ENCODE peak calls at places on chromosomes 2 and 18, in ten cellular contexts. One of them, this sample, is unnamed.

GRCh38 chr2:1584691-1585485 is 159.4 kb downstream of the PXDN start:
- DNase-seq in HT1080: no peak
- DNase-seq in heart right ventricle: no peak
- DNase-seq in NCI-H1694: no peak
- DNase-seq in activated CD8-positive, alpha-beta memory T cell treated with anti-CD3 and anti-CD28 coated beads, Interleukin-2, amount 10 ng/mL, durations not matched to agents 7 days and 5 days: no peak
- DNase-seq in activated CD4-positive, alpha-beta T cell treated with anti-CD3 and anti-CD28 coated beads, Interleukin-2, amount 50 U/mL, for 1 hour: no peak
- DNase-seq in caudate nucleus: no peak
- DNase-seq in activated T-helper 1 cell treated with anti-CD3 and anti-CD28 coated beads, Interleukin-12 subunit alpha, Interleukin-12 subunit beta, Interleukin-2, Interleukin-4 antibody, amounts not matched to agents 30 ng/mL and 10 ng/mL and 1 ng/mL, durations not matched to agents 14 hours and 24 hours and 36 hours: no peak
- DNase-seq in right atrium auricular region: no peak
- DNase-seq in AG09309: no peak
- DNase-seq in this sample: peak; percentile 46

GRCh38 chr2:62383843-62384242 is 122.2 kb downstream of the TMEM17 start:
- DNase-seq in heart right ventricle: no peak
- DNase-seq in activated CD4-positive, alpha-beta T cell treated with anti-CD3 and anti-CD28 coated beads, Interleukin-2, amount 50 U/mL, for 1 hour: no peak
- DNase-seq in right atrium auricular region: no peak
- DNase-seq in activated T-helper 1 cell treated with anti-CD3 and anti-CD28 coated beads, Interleukin-12 subunit alpha, Interleukin-12 subunit beta, Interleukin-2, Interleukin-4 antibody, amounts not matched to agents 30 ng/mL and 10 ng/mL and 1 ng/mL, durations not matched to agents 14 hours and 24 hours and 36 hours: no peak
- DNase-seq in AG09309: no peak
- DNase-seq in activated CD8-positive, alpha-beta memory T cell treated with anti-CD3 and anti-CD28 coated beads, Interleukin-2, amount 10 ng/mL, durations not matched to agents 7 days and 5 days: no peak
- DNase-seq in caudate nucleus: no peak
- DNase-seq in NCI-H1694: no peak
- DNase-seq in HT1080: peak; percentile 85
- DNase-seq in this sample: peak; percentile 35

GRCh38 chr2:174211954-174212353 is 36.4 kb downstream of the OLA1 start:
- DNase-seq in right atrium auricular region: no peak
- DNase-seq in heart right ventricle: no peak
- DNase-seq in caudate nucleus: no peak
- DNase-seq in AG09309: no peak
- DNase-seq in activated CD8-positive, alpha-beta memory T cell treated with anti-CD3 and anti-CD28 coated beads, Interleukin-2, amount 10 ng/mL, durations not matched to agents 7 days and 5 days: no peak
- DNase-seq in HT1080: no peak
- DNase-seq in activated CD4-positive, alpha-beta T cell treated with anti-CD3 and anti-CD28 coated beads, Interleukin-2, amount 50 U/mL, for 1 hour: no peak
- DNase-seq in activated T-helper 1 cell treated with anti-CD3 and anti-CD28 coated beads, Interleukin-12 subunit alpha, Interleukin-12 subunit beta, Interleukin-2, Interleukin-4 antibody, amounts not matched to agents 30 ng/mL and 10 ng/mL and 1 ng/mL, durations not matched to agents 14 hours and 24 hours and 36 hours: no peak
- DNase-seq in NCI-H1694: no peak
- DNase-seq in this sample: no peak

GRCh38 chr2:161228511-161229240 is 68.4 kb downstream of the TANK start:
- DNase-seq in activated CD4-positive, alpha-beta T cell treated with anti-CD3 and anti-CD28 coated beads, Interleukin-2, amount 50 U/mL, for 1 hour: no peak
- DNase-seq in activated CD8-positive, alpha-beta memory T cell treated with anti-CD3 and anti-CD28 coated beads, Interleukin-2, amount 10 ng/mL, durations not matched to agents 7 days and 5 days: no peak
- DNase-seq in caudate nucleus: no peak
- DNase-seq in HT1080: peak; percentile 59
- DNase-seq in AG09309: no peak
- DNase-seq in activated T-helper 1 cell treated with anti-CD3 and anti-CD28 coated beads, Interleukin-12 subunit alpha, Interleukin-12 subunit beta, Interleukin-2, Interleukin-4 antibody, amounts not matched to agents 30 ng/mL and 10 ng/mL and 1 ng/mL, durations not matched to agents 14 hours and 24 hours and 36 hours: no peak
- DNase-seq in NCI-H1694: no peak
- DNase-seq in heart right ventricle: no peak
- DNase-seq in right atrium auricular region: no peak
- DNase-seq in this sample: peak; percentile 96

GRCh38 chr18:3804336-3804735 is 354.4 kb downstream of the TGIF1 start:
- DNase-seq in activated T-helper 1 cell treated with anti-CD3 and anti-CD28 coated beads, Interleukin-12 subunit alpha, Interleukin-12 subunit beta, Interleukin-2, Interleukin-4 antibody, amounts not matched to agents 30 ng/mL and 10 ng/mL and 1 ng/mL, durations not matched to agents 14 hours and 24 hours and 36 hours: no peak
- DNase-seq in caudate nucleus: no peak
- DNase-seq in right atrium auricular region: no peak
- DNase-seq in AG09309: no peak
- DNase-seq in heart right ventricle: no peak
- DNase-seq in activated CD4-positive, alpha-beta T cell treated with anti-CD3 and anti-CD28 coated beads, Interleukin-2, amount 50 U/mL, for 1 hour: no peak
- DNase-seq in HT1080: no peak
- DNase-seq in NCI-H1694: no peak
- DNase-seq in activated CD8-positive, alpha-beta memory T cell treated with anti-CD3 and anti-CD28 coated beads, Interleukin-2, amount 10 ng/mL, durations not matched to agents 7 days and 5 days: no peak
- DNase-seq in this sample: no peak

GRCh38 chr18:62245177-62245576 is 58.1 kb downstream of the RELCH start:
- DNase-seq in heart right ventricle: no peak
- DNase-seq in right atrium auricular region: no peak
- DNase-seq in AG09309: no peak
- DNase-seq in NCI-H1694: no peak
- DNase-seq in activated CD8-positive, alpha-beta memory T cell treated with anti-CD3 and anti-CD28 coated beads, Interleukin-2, amount 10 ng/mL, durations not matched to agents 7 days and 5 days: no peak
- DNase-seq in activated CD4-positive, alpha-beta T cell treated with anti-CD3 and anti-CD28 coated beads, Interleukin-2, amount 50 U/mL, for 1 hour: no peak
- DNase-seq in HT1080: no peak
- DNase-seq in activated T-helper 1 cell treated with anti-CD3 and anti-CD28 coated beads, Interleukin-12 subunit alpha, Interleukin-12 subunit beta, Interleukin-2, Interleukin-4 antibody, amounts not matched to agents 30 ng/mL and 10 ng/mL and 1 ng/mL, durations not matched to agents 14 hours and 24 hours and 36 hours: no peak
- DNase-seq in caudate nucleus: no peak
- DNase-seq in this sample: no peak

GRCh38 chr2:46230115-46230571 is 67.1 kb upstream of the EPAS1 start:
- DNase-seq in activated CD8-positive, alpha-beta memory T cell treated with anti-CD3 and anti-CD28 coated beads, Interleukin-2, amount 10 ng/mL, durations not matched to agents 7 days and 5 days: peak; percentile 70
- DNase-seq in caudate nucleus: peak; percentile 23
- DNase-seq in HT1080: peak; percentile 72
- DNase-seq in NCI-H1694: no peak
- DNase-seq in AG09309: no peak
- DNase-seq in right atrium auricular region: no peak
- DNase-seq in activated CD4-positive, alpha-beta T cell treated with anti-CD3 and anti-CD28 coated beads, Interleukin-2, amount 50 U/mL, for 1 hour: no peak
- DNase-seq in activated T-helper 1 cell treated with anti-CD3 and anti-CD28 coated beads, Interleukin-12 subunit alpha, Interleukin-12 subunit beta, Interleukin-2, Interleukin-4 antibody, amounts not matched to agents 30 ng/mL and 10 ng/mL and 1 ng/mL, durations not matched to agents 14 hours and 24 hours and 36 hours: no peak
- DNase-seq in heart right ventricle: peak; percentile 51
- DNase-seq in this sample: no peak

GRCh38 chr2:87403893-87404175 is 344.1 kb upstream of the PLGLB2 start:
- DNase-seq in NCI-H1694: no peak
- DNase-seq in activated T-helper 1 cell treated with anti-CD3 and anti-CD28 coated beads, Interleukin-12 subunit alpha, Interleukin-12 subunit beta, Interleukin-2, Interleukin-4 antibody, amounts not matched to agents 30 ng/mL and 10 ng/mL and 1 ng/mL, durations not matched to agents 14 hours and 24 hours and 36 hours: no peak
- DNase-seq in AG09309: no peak
- DNase-seq in activated CD4-positive, alpha-beta T cell treated with anti-CD3 and anti-CD28 coated beads, Interleukin-2, amount 50 U/mL, for 1 hour: no peak
- DNase-seq in caudate nucleus: no peak
- DNase-seq in right atrium auricular region: no peak
- DNase-seq in HT1080: no peak
- DNase-seq in heart right ventricle: no peak
- DNase-seq in activated CD8-positive, alpha-beta memory T cell treated with anti-CD3 and anti-CD28 coated beads, Interleukin-2, amount 10 ng/mL, durations not matched to agents 7 days and 5 days: no peak
- DNase-seq in this sample: no peak

GRCh38 chr18:26003391-26003790 is 87.0 kb downstream of the SS18 start:
- DNase-seq in activated CD8-positive, alpha-beta memory T cell treated with anti-CD3 and anti-CD28 coated beads, Interleukin-2, amount 10 ng/mL, durations not matched to agents 7 days and 5 days: no peak
- DNase-seq in NCI-H1694: no peak
- DNase-seq in heart right ventricle: no peak
- DNase-seq in activated CD4-positive, alpha-beta T cell treated with anti-CD3 and anti-CD28 coated beads, Interleukin-2, amount 50 U/mL, for 1 hour: no peak
- DNase-seq in activated T-helper 1 cell treated with anti-CD3 and anti-CD28 coated beads, Interleukin-12 subunit alpha, Interleukin-12 subunit beta, Interleukin-2, Interleukin-4 antibody, amounts not matched to agents 30 ng/mL and 10 ng/mL and 1 ng/mL, durations not matched to agents 14 hours and 24 hours and 36 hours: no peak
- DNase-seq in AG09309: no peak
- DNase-seq in caudate nucleus: no peak
- DNase-seq in right atrium auricular region: no peak
- DNase-seq in HT1080: peak; percentile 12
- DNase-seq in this sample: peak; percentile 14

GRCh38 chr2:197264332-197264731 is 46.2 kb downstream of the ANKRD44 start:
- DNase-seq in heart right ventricle: no peak
- DNase-seq in activated CD4-positive, alpha-beta T cell treated with anti-CD3 and anti-CD28 coated beads, Interleukin-2, amount 50 U/mL, for 1 hour: no peak
- DNase-seq in activated CD8-positive, alpha-beta memory T cell treated with anti-CD3 and anti-CD28 coated beads, Interleukin-2, amount 10 ng/mL, durations not matched to agents 7 days and 5 days: no peak
- DNase-seq in AG09309: no peak
- DNase-seq in caudate nucleus: no peak
- DNase-seq in right atrium auricular region: no peak
- DNase-seq in activated T-helper 1 cell treated with anti-CD3 and anti-CD28 coated beads, Interleukin-12 subunit alpha, Interleukin-12 subunit beta, Interleukin-2, Interleukin-4 antibody, amounts not matched to agents 30 ng/mL and 10 ng/mL and 1 ng/mL, durations not matched to agents 14 hours and 24 hours and 36 hours: no peak
- DNase-seq in NCI-H1694: no peak
- DNase-seq in HT1080: no peak
- DNase-seq in this sample: no peak

GRCh38 chr2:44777542-44777941 is 164.0 kb upstream of the SIX3 start:
- DNase-seq in right atrium auricular region: no peak
- DNase-seq in heart right ventricle: no peak
- DNase-seq in AG09309: no peak
- DNase-seq in NCI-H1694: no peak
- DNase-seq in activated CD4-positive, alpha-beta T cell treated with anti-CD3 and anti-CD28 coated beads, Interleukin-2, amount 50 U/mL, for 1 hour: no peak
- DNase-seq in HT1080: no peak
- DNase-seq in activated CD8-positive, alpha-beta memory T cell treated with anti-CD3 and anti-CD28 coated beads, Interleukin-2, amount 10 ng/mL, durations not matched to agents 7 days and 5 days: no peak
- DNase-seq in activated T-helper 1 cell treated with anti-CD3 and anti-CD28 coated beads, Interleukin-12 subunit alpha, Interleukin-12 subunit beta, Interleukin-2, Interleukin-4 antibody, amounts not matched to agents 30 ng/mL and 10 ng/mL and 1 ng/mL, durations not matched to agents 14 hours and 24 hours and 36 hours: no peak
- DNase-seq in caudate nucleus: no peak
- DNase-seq in this sample: no peak

GRCh38 chr2:85506768-85507181 is 32.2 kb upstream of the MAT2A start:
- DNase-seq in heart right ventricle: no peak
- DNase-seq in AG09309: no peak
- DNase-seq in activated CD8-positive, alpha-beta memory T cell treated with anti-CD3 and anti-CD28 coated beads, Interleukin-2, amount 10 ng/mL, durations not matched to agents 7 days and 5 days: no peak
- DNase-seq in HT1080: no peak
- DNase-seq in activated T-helper 1 cell treated with anti-CD3 and anti-CD28 coated beads, Interleukin-12 subunit alpha, Interleukin-12 subunit beta, Interleukin-2, Interleukin-4 antibody, amounts not matched to agents 30 ng/mL and 10 ng/mL and 1 ng/mL, durations not matched to agents 14 hours and 24 hours and 36 hours: no peak
- DNase-seq in NCI-H1694: no peak
- DNase-seq in caudate nucleus: no peak
- DNase-seq in activated CD4-positive, alpha-beta T cell treated with anti-CD3 and anti-CD28 coated beads, Interleukin-2, amount 50 U/mL, for 1 hour: no peak
- DNase-seq in right atrium auricular region: no peak
- DNase-seq in this sample: no peak

GRCh38 chr2:172864182-172864581 is 128.5 kb downstream of the RAPGEF4 start:
- DNase-seq in AG09309: no peak
- DNase-seq in HT1080: peak; percentile 49
- DNase-seq in activated CD4-positive, alpha-beta T cell treated with anti-CD3 and anti-CD28 coated beads, Interleukin-2, amount 50 U/mL, for 1 hour: peak; percentile 18
- DNase-seq in caudate nucleus: peak; percentile 9
- DNase-seq in heart right ventricle: peak; percentile 59
- DNase-seq in right atrium auricular region: peak; percentile 72
- DNase-seq in NCI-H1694: no peak
- DNase-seq in activated CD8-positive, alpha-beta memory T cell treated with anti-CD3 and anti-CD28 coated beads, Interleukin-2, amount 10 ng/mL, durations not matched to agents 7 days and 5 days: peak; percentile 49
- DNase-seq in activated T-helper 1 cell treated with anti-CD3 and anti-CD28 coated beads, Interleukin-12 subunit alpha, Interleukin-12 subunit beta, Interleukin-2, Interleukin-4 antibody, amounts not matched to agents 30 ng/mL and 10 ng/mL and 1 ng/mL, durations not matched to agents 14 hours and 24 hours and 36 hours: no peak
- DNase-seq in this sample: peak; percentile 72

GRCh38 chr2:101064505-101064867 is 62.4 kb downstream of the RPL31 start:
- DNase-seq in AG09309: no peak
- DNase-seq in activated T-helper 1 cell treated with anti-CD3 and anti-CD28 coated beads, Interleukin-12 subunit alpha, Interleukin-12 subunit beta, Interleukin-2, Interleukin-4 antibody, amounts not matched to agents 30 ng/mL and 10 ng/mL and 1 ng/mL, durations not matched to agents 14 hours and 24 hours and 36 hours: no peak
- DNase-seq in activated CD8-positive, alpha-beta memory T cell treated with anti-CD3 and anti-CD28 coated beads, Interleukin-2, amount 10 ng/mL, durations not matched to agents 7 days and 5 days: no peak
- DNase-seq in HT1080: no peak
- DNase-seq in caudate nucleus: no peak
- DNase-seq in heart right ventricle: no peak
- DNase-seq in right atrium auricular region: no peak
- DNase-seq in NCI-H1694: no peak
- DNase-seq in activated CD4-positive, alpha-beta T cell treated with anti-CD3 and anti-CD28 coated beads, Interleukin-2, amount 50 U/mL, for 1 hour: no peak
- DNase-seq in this sample: no peak

GRCh38 chr2:239991689-239992314 is 33.3 kb downstream of the NDUFA10 start:
- DNase-seq in HT1080: peak; percentile 34
- DNase-seq in caudate nucleus: no peak
- DNase-seq in right atrium auricular region: no peak
- DNase-seq in heart right ventricle: no peak
- DNase-seq in activated T-helper 1 cell treated with anti-CD3 and anti-CD28 coated beads, Interleukin-12 subunit alpha, Interleukin-12 subunit beta, Interleukin-2, Interleukin-4 antibody, amounts not matched to agents 30 ng/mL and 10 ng/mL and 1 ng/mL, durations not matched to agents 14 hours and 24 hours and 36 hours: no peak
- DNase-seq in activated CD4-positive, alpha-beta T cell treated with anti-CD3 and anti-CD28 coated beads, Interleukin-2, amount 50 U/mL, for 1 hour: no peak
- DNase-seq in AG09309: peak; percentile 28
- DNase-seq in NCI-H1694: peak; percentile 75
- DNase-seq in activated CD8-positive, alpha-beta memory T cell treated with anti-CD3 and anti-CD28 coated beads, Interleukin-2, amount 10 ng/mL, durations not matched to agents 7 days and 5 days: no peak
- DNase-seq in this sample: peak; percentile 65

GRCh38 chr2:129777146-129777545 is 202.3 kb upstream of the RAB6C start:
- DNase-seq in activated CD4-positive, alpha-beta T cell treated with anti-CD3 and anti-CD28 coated beads, Interleukin-2, amount 50 U/mL, for 1 hour: no peak
- DNase-seq in HT1080: no peak
- DNase-seq in right atrium auricular region: no peak
- DNase-seq in AG09309: no peak
- DNase-seq in caudate nucleus: no peak
- DNase-seq in activated CD8-positive, alpha-beta memory T cell treated with anti-CD3 and anti-CD28 coated beads, Interleukin-2, amount 10 ng/mL, durations not matched to agents 7 days and 5 days: peak; percentile 23
- DNase-seq in activated T-helper 1 cell treated with anti-CD3 and anti-CD28 coated beads, Interleukin-12 subunit alpha, Interleukin-12 subunit beta, Interleukin-2, Interleukin-4 antibody, amounts not matched to agents 30 ng/mL and 10 ng/mL and 1 ng/mL, durations not matched to agents 14 hours and 24 hours and 36 hours: no peak
- DNase-seq in NCI-H1694: no peak
- DNase-seq in heart right ventricle: no peak
- DNase-seq in this sample: no peak

GRCh38 chr2:197556456-197556855 is 40.6 kb downstream of the MOB4 start:
- DNase-seq in right atrium auricular region: no peak
- DNase-seq in activated T-helper 1 cell treated with anti-CD3 and anti-CD28 coated beads, Interleukin-12 subunit alpha, Interleukin-12 subunit beta, Interleukin-2, Interleukin-4 antibody, amounts not matched to agents 30 ng/mL and 10 ng/mL and 1 ng/mL, durations not matched to agents 14 hours and 24 hours and 36 hours: no peak
- DNase-seq in heart right ventricle: no peak
- DNase-seq in activated CD8-positive, alpha-beta memory T cell treated with anti-CD3 and anti-CD28 coated beads, Interleukin-2, amount 10 ng/mL, durations not matched to agents 7 days and 5 days: no peak
- DNase-seq in activated CD4-positive, alpha-beta T cell treated with anti-CD3 and anti-CD28 coated beads, Interleukin-2, amount 50 U/mL, for 1 hour: no peak
- DNase-seq in AG09309: no peak
- DNase-seq in NCI-H1694: no peak
- DNase-seq in caudate nucleus: no peak
- DNase-seq in HT1080: no peak
- DNase-seq in this sample: no peak

GRCh38 chr2:107242811-107243210 is 356.8 kb upstream of the ST6GAL2 start:
- DNase-seq in AG09309: no peak
- DNase-seq in NCI-H1694: no peak
- DNase-seq in HT1080: no peak
- DNase-seq in right atrium auricular region: no peak
- DNase-seq in heart right ventricle: no peak
- DNase-seq in caudate nucleus: no peak
- DNase-seq in activated T-helper 1 cell treated with anti-CD3 and anti-CD28 coated beads, Interleukin-12 subunit alpha, Interleukin-12 subunit beta, Interleukin-2, Interleukin-4 antibody, amounts not matched to agents 30 ng/mL and 10 ng/mL and 1 ng/mL, durations not matched to agents 14 hours and 24 hours and 36 hours: no peak
- DNase-seq in activated CD4-positive, alpha-beta T cell treated with anti-CD3 and anti-CD28 coated beads, Interleukin-2, amount 50 U/mL, for 1 hour: no peak
- DNase-seq in activated CD8-positive, alpha-beta memory T cell treated with anti-CD3 and anti-CD28 coated beads, Interleukin-2, amount 10 ng/mL, durations not matched to agents 7 days and 5 days: no peak
- DNase-seq in this sample: no peak

GRCh38 chr18:50011813-50012445 is 183.0 kb downstream of the MYO5B start:
- DNase-seq in HT1080: peak; percentile 55
- DNase-seq in activated T-helper 1 cell treated with anti-CD3 and anti-CD28 coated beads, Interleukin-12 subunit alpha, Interleukin-12 subunit beta, Interleukin-2, Interleukin-4 antibody, amounts not matched to agents 30 ng/mL and 10 ng/mL and 1 ng/mL, durations not matched to agents 14 hours and 24 hours and 36 hours: no peak
- DNase-seq in NCI-H1694: no peak
- DNase-seq in activated CD4-positive, alpha-beta T cell treated with anti-CD3 and anti-CD28 coated beads, Interleukin-2, amount 50 U/mL, for 1 hour: no peak
- DNase-seq in AG09309: peak; percentile 31
- DNase-seq in right atrium auricular region: no peak
- DNase-seq in activated CD8-positive, alpha-beta memory T cell treated with anti-CD3 and anti-CD28 coated beads, Interleukin-2, amount 10 ng/mL, durations not matched to agents 7 days and 5 days: no peak
- DNase-seq in heart right ventricle: no peak
- DNase-seq in caudate nucleus: no peak
- DNase-seq in this sample: peak; percentile 78

GRCh38 chr18:75201273-75201898 is 7.6 kb downstream of the PTGR3 start:
- DNase-seq in AG09309: no peak
- DNase-seq in HT1080: no peak
- DNase-seq in activated T-helper 1 cell treated with anti-CD3 and anti-CD28 coated beads, Interleukin-12 subunit alpha, Interleukin-12 subunit beta, Interleukin-2, Interleukin-4 antibody, amounts not matched to agents 30 ng/mL and 10 ng/mL and 1 ng/mL, durations not matched to agents 14 hours and 24 hours and 36 hours: no peak
- DNase-seq in heart right ventricle: no peak
- DNase-seq in NCI-H1694: no peak
- DNase-seq in activated CD8-positive, alpha-beta memory T cell treated with anti-CD3 and anti-CD28 coated beads, Interleukin-2, amount 10 ng/mL, durations not matched to agents 7 days and 5 days: no peak
- DNase-seq in caudate nucleus: no peak
- DNase-seq in activated CD4-positive, alpha-beta T cell treated with anti-CD3 and anti-CD28 coated beads, Interleukin-2, amount 50 U/mL, for 1 hour: no peak
- DNase-seq in right atrium auricular region: no peak
- DNase-seq in this sample: no peak

GRCh38 chr18:79258447-79258846 is 137.3 kb upstream of the NFATC1 start:
- DNase-seq in activated T-helper 1 cell treated with anti-CD3 and anti-CD28 coated beads, Interleukin-12 subunit alpha, Interleukin-12 subunit beta, Interleukin-2, Interleukin-4 antibody, amounts not matched to agents 30 ng/mL and 10 ng/mL and 1 ng/mL, durations not matched to agents 14 hours and 24 hours and 36 hours: no peak
- DNase-seq in right atrium auricular region: no peak
- DNase-seq in activated CD4-positive, alpha-beta T cell treated with anti-CD3 and anti-CD28 coated beads, Interleukin-2, amount 50 U/mL, for 1 hour: no peak
- DNase-seq in heart right ventricle: no peak
- DNase-seq in caudate nucleus: no peak
- DNase-seq in HT1080: no peak
- DNase-seq in activated CD8-positive, alpha-beta memory T cell treated with anti-CD3 and anti-CD28 coated beads, Interleukin-2, amount 10 ng/mL, durations not matched to agents 7 days and 5 days: no peak
- DNase-seq in AG09309: no peak
- DNase-seq in NCI-H1694: no peak
- DNase-seq in this sample: no peak

GRCh38 chr18:74631242-74632087 is 33.8 kb downstream of the ZNF407 start:
- DNase-seq in heart right ventricle: no peak
- DNase-seq in caudate nucleus: no peak
- DNase-seq in NCI-H1694: no peak
- DNase-seq in AG09309: no peak
- DNase-seq in activated T-helper 1 cell treated with anti-CD3 and anti-CD28 coated beads, Interleukin-12 subunit alpha, Interleukin-12 subunit beta, Interleukin-2, Interleukin-4 antibody, amounts not matched to agents 30 ng/mL and 10 ng/mL and 1 ng/mL, durations not matched to agents 14 hours and 24 hours and 36 hours: peak; percentile 19
- DNase-seq in right atrium auricular region: no peak
- DNase-seq in activated CD8-positive, alpha-beta memory T cell treated with anti-CD3 and anti-CD28 coated beads, Interleukin-2, amount 10 ng/mL, durations not matched to agents 7 days and 5 days: no peak
- DNase-seq in activated CD4-positive, alpha-beta T cell treated with anti-CD3 and anti-CD28 coated beads, Interleukin-2, amount 50 U/mL, for 1 hour: no peak
- DNase-seq in HT1080: no peak
- DNase-seq in this sample: no peak

GRCh38 chr2:158600155-158600802 is 143.5 kb downstream of the PKP4 start:
- DNase-seq in NCI-H1694: no peak
- DNase-seq in activated CD8-positive, alpha-beta memory T cell treated with anti-CD3 and anti-CD28 coated beads, Interleukin-2, amount 10 ng/mL, durations not matched to agents 7 days and 5 days: no peak
- DNase-seq in activated T-helper 1 cell treated with anti-CD3 and anti-CD28 coated beads, Interleukin-12 subunit alpha, Interleukin-12 subunit beta, Interleukin-2, Interleukin-4 antibody, amounts not matched to agents 30 ng/mL and 10 ng/mL and 1 ng/mL, durations not matched to agents 14 hours and 24 hours and 36 hours: no peak
- DNase-seq in caudate nucleus: no peak
- DNase-seq in activated CD4-positive, alpha-beta T cell treated with anti-CD3 and anti-CD28 coated beads, Interleukin-2, amount 50 U/mL, for 1 hour: no peak
- DNase-seq in heart right ventricle: no peak
- DNase-seq in AG09309: peak; percentile 73
- DNase-seq in right atrium auricular region: peak; percentile 76
- DNase-seq in HT1080: peak; percentile 88
- DNase-seq in this sample: peak; percentile 94

GRCh38 chr2:204018717-204019116 is 82.2 kb downstream of the ICOS start:
- DNase-seq in activated CD4-positive, alpha-beta T cell treated with anti-CD3 and anti-CD28 coated beads, Interleukin-2, amount 50 U/mL, for 1 hour: no peak
- DNase-seq in activated CD8-positive, alpha-beta memory T cell treated with anti-CD3 and anti-CD28 coated beads, Interleukin-2, amount 10 ng/mL, durations not matched to agents 7 days and 5 days: no peak
- DNase-seq in AG09309: no peak
- DNase-seq in NCI-H1694: peak; percentile 41
- DNase-seq in right atrium auricular region: no peak
- DNase-seq in activated T-helper 1 cell treated with anti-CD3 and anti-CD28 coated beads, Interleukin-12 subunit alpha, Interleukin-12 subunit beta, Interleukin-2, Interleukin-4 antibody, amounts not matched to agents 30 ng/mL and 10 ng/mL and 1 ng/mL, durations not matched to agents 14 hours and 24 hours and 36 hours: no peak
- DNase-seq in HT1080: no peak
- DNase-seq in caudate nucleus: no peak
- DNase-seq in heart right ventricle: no peak
- DNase-seq in this sample: no peak

GRCh38 chr18:34077599-34077998 is 147.1 kb downstream of the NOL4 start:
- DNase-seq in activated CD8-positive, alpha-beta memory T cell treated with anti-CD3 and anti-CD28 coated beads, Interleukin-2, amount 10 ng/mL, durations not matched to agents 7 days and 5 days: no peak
- DNase-seq in NCI-H1694: no peak
- DNase-seq in HT1080: no peak
- DNase-seq in activated CD4-positive, alpha-beta T cell treated with anti-CD3 and anti-CD28 coated beads, Interleukin-2, amount 50 U/mL, for 1 hour: no peak
- DNase-seq in right atrium auricular region: no peak
- DNase-seq in activated T-helper 1 cell treated with anti-CD3 and anti-CD28 coated beads, Interleukin-12 subunit alpha, Interleukin-12 subunit beta, Interleukin-2, Interleukin-4 antibody, amounts not matched to agents 30 ng/mL and 10 ng/mL and 1 ng/mL, durations not matched to agents 14 hours and 24 hours and 36 hours: no peak
- DNase-seq in AG09309: no peak
- DNase-seq in heart right ventricle: no peak
- DNase-seq in caudate nucleus: no peak
- DNase-seq in this sample: no peak

GRCh38 chr2:149098722-149099121 is 60.2 kb downstream of the LYPD6B start:
- DNase-seq in HT1080: peak; percentile 52
- DNase-seq in NCI-H1694: no peak
- DNase-seq in activated CD4-positive, alpha-beta T cell treated with anti-CD3 and anti-CD28 coated beads, Interleukin-2, amount 50 U/mL, for 1 hour: no peak
- DNase-seq in heart right ventricle: no peak
- DNase-seq in caudate nucleus: no peak
- DNase-seq in AG09309: peak; percentile 73
- DNase-seq in right atrium auricular region: no peak
- DNase-seq in activated T-helper 1 cell treated with anti-CD3 and anti-CD28 coated beads, Interleukin-12 subunit alpha, Interleukin-12 subunit beta, Interleukin-2, Interleukin-4 antibody, amounts not matched to agents 30 ng/mL and 10 ng/mL and 1 ng/mL, durations not matched to agents 14 hours and 24 hours and 36 hours: no peak
- DNase-seq in activated CD8-positive, alpha-beta memory T cell treated with anti-CD3 and anti-CD28 coated beads, Interleukin-2, amount 10 ng/mL, durations not matched to agents 7 days and 5 days: no peak
- DNase-seq in this sample: peak; percentile 62

GRCh38 chr2:164514491-164514890 is 106.8 kb downstream of the GRB14 start:
- DNase-seq in AG09309: no peak
- DNase-seq in heart right ventricle: no peak
- DNase-seq in activated CD4-positive, alpha-beta T cell treated with anti-CD3 and anti-CD28 coated beads, Interleukin-2, amount 50 U/mL, for 1 hour: no peak
- DNase-seq in caudate nucleus: no peak
- DNase-seq in activated T-helper 1 cell treated with anti-CD3 and anti-CD28 coated beads, Interleukin-12 subunit alpha, Interleukin-12 subunit beta, Interleukin-2, Interleukin-4 antibody, amounts not matched to agents 30 ng/mL and 10 ng/mL and 1 ng/mL, durations not matched to agents 14 hours and 24 hours and 36 hours: no peak
- DNase-seq in activated CD8-positive, alpha-beta memory T cell treated with anti-CD3 and anti-CD28 coated beads, Interleukin-2, amount 10 ng/mL, durations not matched to agents 7 days and 5 days: no peak
- DNase-seq in right atrium auricular region: no peak
- DNase-seq in HT1080: peak; percentile 42
- DNase-seq in NCI-H1694: no peak
- DNase-seq in this sample: peak; percentile 95

GRCh38 chr2:119231975-119232665 is 8.5 kb downstream of the STEAP3 start:
- DNase-seq in activated T-helper 1 cell treated with anti-CD3 and anti-CD28 coated beads, Interleukin-12 subunit alpha, Interleukin-12 subunit beta, Interleukin-2, Interleukin-4 antibody, amounts not matched to agents 30 ng/mL and 10 ng/mL and 1 ng/mL, durations not matched to agents 14 hours and 24 hours and 36 hours: no peak
- DNase-seq in HT1080: peak; percentile 91
- DNase-seq in heart right ventricle: no peak
- DNase-seq in AG09309: no peak
- DNase-seq in caudate nucleus: no peak
- DNase-seq in right atrium auricular region: no peak
- DNase-seq in activated CD8-positive, alpha-beta memory T cell treated with anti-CD3 and anti-CD28 coated beads, Interleukin-2, amount 10 ng/mL, durations not matched to agents 7 days and 5 days: no peak
- DNase-seq in NCI-H1694: no peak
- DNase-seq in activated CD4-positive, alpha-beta T cell treated with anti-CD3 and anti-CD28 coated beads, Interleukin-2, amount 50 U/mL, for 1 hour: no peak
- DNase-seq in this sample: peak; percentile 56